ENCODE peak calls at places on chromosomes 16 and 17, in eight cellular contexts. I, O, R, E, A, V, W and M are unnamed samples.

GRCh38 chr17:601462-602303 is 113.0 kb downstream of the VPS53 start:
- DNase-seq in I (no peak), O (no peak), R (no peak), E (no peak), A (no peak), V (no peak), W (no peak), M (no peak)

GRCh38 chr16:49562228-49562627 is 188.6 kb downstream of the C16orf78 start:
- DNase-seq in I (no peak), O (no peak), R (no peak), E (no peak), A (no peak), V (no peak), W (no peak), M (no peak)

GRCh38 chr16:48194828-48195566 is 39.2 kb upstream of the ABCC12 start:
- DNase-seq in I (no peak), O (peak; percentile 23), R (no peak), E (no peak), A (no peak), V (no peak), W (no peak), M (no peak)

GRCh38 chr16:84501077-84501735 is 3.3 kb downstream of the MEAK7 start:
- DNase-seq in I (no peak), O (no peak), R (no peak), E (peak; percentile 61), A (no peak), V (no peak), W (no peak), M (no peak)

GRCh38 chr16:56988948-56989945 is at the start of gene NLRC5:
- DNase-seq in I (peak; percentile 35), O (peak; percentile 28), R (peak; percentile 94), E (peak; percentile 94), A (peak; percentile 85), V (peak; percentile 72), W (peak; percentile 89), M (peak; percentile 67)

GRCh38 chr17:57810740-57811632 is 38.9 kb downstream of the MRPS23 start:
- DNase-seq in I (peak; percentile 72), O (peak; percentile 93), R (peak; percentile 93), E (no peak), A (peak; percentile 61), V (peak; percentile 23), W (no peak), M (peak; percentile 88)

GRCh38 chr17:76139801-76140660 is 1.0 kb downstream of the FOXJ1 start:
- DNase-seq in I (no peak), O (no peak), R (no peak), E (peak; percentile 77), A (no peak), V (no peak), W (no peak), M (no peak)

GRCh38 chr16:65473699-65474098 is 351.8 kb upstream of the CDH11 start:
- DNase-seq in I (no peak), O (no peak), R (no peak), E (no peak), A (no peak), V (no peak), W (no peak), M (no peak)

GRCh38 chr16:85042126-85042525 is 14.5 kb downstream of the KIAA0513 start:
- DNase-seq in I (no peak), O (no peak), R (no peak), E (no peak), A (no peak), V (no peak), W (no peak), M (no peak)

GRCh38 chr16:86575754-86576557 is 2.4 kb upstream of the FOXL1 start:
- DNase-seq in I (no peak), O (peak; percentile 5), R (peak; percentile 96), E (no peak), A (peak; percentile 86), V (no peak), W (peak; percentile 44), M (no peak)

GRCh38 chr16:70661918-70662641 is 15.7 kb downstream of the IL34 start:
- DNase-seq in I (no peak), O (no peak), R (no peak), E (peak; percentile 43), A (no peak), V (no peak), W (no peak), M (no peak)

GRCh38 chr17:1487939-1488825 is 4.3 kb downstream of the MYO1C start:
- DNase-seq in I (peak; percentile 53), O (peak; percentile 5), R (peak; percentile 97), E (peak; percentile 94), A (peak; percentile 90), V (peak; percentile 65), W (peak; percentile 61), M (no peak)

GRCh38 chr17:16282522-16282921 is 65.5 kb downstream of the PIGL start:
- DNase-seq in I (no peak), O (no peak), R (no peak), E (no peak), A (no peak), V (no peak), W (no peak), M (no peak)

GRCh38 chr17:36183811-36184765 is 7.7 kb upstream of the TBC1D3B start:
- DNase-seq in I (no peak), O (no peak), R (no peak), E (no peak), A (no peak), V (no peak), W (no peak), M (no peak)

GRCh38 chr17:37358098-37358829 is 17.5 kb upstream of the C17orf78 start:
- DNase-seq in I (peak; percentile 28), O (peak; percentile 38), R (peak; percentile 83), E (peak; percentile 78), A (peak; percentile 25), V (peak; percentile 62), W (peak; percentile 30), M (peak; percentile 59)

GRCh38 chr17:79424471-79425185 is 186.2 kb downstream of the RBFOX3 start:
- DNase-seq in I (no peak), O (no peak), R (no peak), E (no peak), A (no peak), V (no peak), W (no peak), M (no peak)

GRCh38 chr17:10657866-10658265 is 757 bp upstream of the MYH3 start:
- DNase-seq in I (no peak), O (no peak), R (no peak), E (no peak), A (no peak), V (no peak), W (no peak), M (no peak)

GRCh38 chr16:53911506-53911905 is 207.6 kb downstream of the FTO start:
- DNase-seq in I (no peak), O (no peak), R (no peak), E (no peak), A (no peak), V (no peak), W (no peak), M (peak; percentile 15)

GRCh38 chr16:381788-382717 is at the start of gene PGAP6:
- DNase-seq in I (peak; percentile 43), O (peak; percentile 50), R (peak; percentile 86), E (peak; percentile 88), A (peak; percentile 68), V (peak; percentile 69), W (no peak), M (peak; percentile 6)

GRCh38 chr16:54027126-54027922 is 259.3 kb downstream of the IRX3 start:
- DNase-seq in I (no peak), O (no peak), R (no peak), E (no peak), A (no peak), V (no peak), W (no peak), M (no peak)

GRCh38 chr17:82789051-82789592 is 37.3 kb downstream of the TBCD start:
- DNase-seq in I (no peak), O (no peak), R (no peak), E (no peak), A (no peak), V (no peak), W (no peak), M (no peak)

GRCh38 chr17:80751070-80751459 is 206.4 kb downstream of the RPTOR start:
- DNase-seq in I (no peak), O (no peak), R (no peak), E (no peak), A (no peak), V (peak; percentile 71), W (no peak), M (no peak)

GRCh38 chr16:55000595-55000994 is 69.9 kb downstream of the IRX5 start:
- DNase-seq in I (no peak), O (no peak), R (no peak), E (no peak), A (no peak), V (no peak), W (no peak), M (no peak)

GRCh38 chr16:11792404-11793260 is 4.4 kb downstream of the ZC3H7A start:
- DNase-seq in I (no peak), O (peak; percentile 90), R (no peak), E (peak; percentile 64), A (no peak), V (no peak), W (no peak), M (no peak)

GRCh38 chr17:42010898-42011516 is 6.2 kb downstream of the DNAJC7 start:
- DNase-seq in I (no peak), O (no peak), R (no peak), E (no peak), A (no peak), V (no peak), W (no peak), M (no peak)

GRCh38 chr16:85335584-85336492 is 223.6 kb upstream of the CIBAR2 start:
- DNase-seq in I (no peak), O (no peak), R (no peak), E (no peak), A (no peak), V (no peak), W (no peak), M (no peak)

GRCh38 chr17:74682442-74683190 is 30.1 kb downstream of the CD300LF start:
- DNase-seq in I (no peak), O (no peak), R (no peak), E (no peak), A (no peak), V (no peak), W (no peak), M (no peak)

GRCh38 chr16:67163903-67164558 is 514 bp upstream of the HSF4 start:
- DNase-seq in I (no peak), O (no peak), R (no peak), E (peak; percentile 73), A (no peak), V (peak; percentile 62), W (no peak), M (no peak)

GRCh38 chr16:88920618-88921602 is 54.5 kb upstream of the PABPN1L start:
- DNase-seq in I (peak; percentile 30), O (peak; percentile 13), R (no peak), E (no peak), A (peak; percentile 85), V (no peak), W (no peak), M (peak; percentile 95)

GRCh38 chr16:4372578-4373355 is 1.1 kb downstream of the VASN start:
- DNase-seq in I (no peak), O (peak; percentile 47), R (no peak), E (no peak), A (peak; percentile 30), V (peak; percentile 38), W (no peak), M (no peak)

GRCh38 chr17:78576389-78577112 is 645 bp downstream of the DNAH17 start:
- DNase-seq in I (no peak), O (no peak), R (no peak), E (no peak), A (peak; percentile 32), V (no peak), W (no peak), M (no peak)

GRCh38 chr17:1122681-1123396 is 56.9 kb downstream of the ABR start:
- DNase-seq in I (peak; percentile 51), O (no peak), R (no peak), E (peak; percentile 88), A (peak; percentile 85), V (peak; percentile 66), W (peak; percentile 84), M (peak; percentile 41)

GRCh38 chr16:73050115-73051099 is 2.5 kb upstream of the ZFHX3 start:
- DNase-seq in I (no peak), O (no peak), R (no peak), E (no peak), A (no peak), V (no peak), W (no peak), M (no peak)

GRCh38 chr16:30603945-30604315 is 6.3 kb downstream of the ZNF689 start:
- DNase-seq in I (no peak), O (no peak), R (no peak), E (no peak), A (no peak), V (no peak), W (no peak), M (no peak)